ENCODE peak calls at places on chromosomes 3 and 15, in nine cellular contexts. C is kidney, J is breast epithelium, S is AG04449, H is astrocyte of the spinal cord, E is IMR-90, L is neural progenitor cell, X is MM.1S, Y is esophagus squamous epithelium. K is an unnamed sample.

GRCh38 chr3:15292765-15293522 is 39.4 kb downstream of the SH3BP5 start:
- DNase-seq in S (no peak), Y (no peak), H (peak; percentile 46), X (no peak), L (no peak), J (no peak), E (peak; percentile 44), C (peak; percentile 92), K (no peak)

GRCh38 chr15:34886134-34886533 is 83.4 kb downstream of the AQR start:
- DNase-seq in X (no peak), H (peak; percentile 23), L (no peak), S (no peak), E (peak; percentile 58), J (no peak), C (no peak), Y (no peak), K (no peak)

GRCh38 chr3:151327571-151328198 is 1.7 kb downstream of the P2RY13 start:
- DNase-seq in S (no peak), J (no peak), X (no peak), L (no peak), C (no peak), H (peak; percentile 47), Y (no peak), E (peak; percentile 34), K (no peak)

GRCh38 chr3:87370007-87370406 is 93.6 kb upstream of the POU1F1 start:
- DNase-seq in Y (no peak), X (no peak), S (no peak), E (no peak), H (peak; percentile 11), L (no peak), J (no peak), C (no peak), K (no peak)

GRCh38 chr3:137970914-137971831 is 38.8 kb upstream of the CLDN18 start:
- DNase-seq in L (peak; percentile 88), J (peak; percentile 45), X (peak; percentile 53), E (peak; percentile 50), C (peak; percentile 84), H (peak; percentile 64), Y (no peak), S (no peak), K (peak; percentile 72)

GRCh38 chr3:121718205-121718846 is 31.2 kb downstream of the GOLGB1 start:
- DNase-seq in S (no peak), E (no peak), X (peak; percentile 81), Y (no peak), H (no peak), C (no peak), J (no peak), L (no peak), K (no peak)

GRCh38 chr3:112605285-112605684 is 35.7 kb downstream of the CCDC80 start:
- DNase-seq in H (peak; percentile 99), Y (no peak), L (no peak), X (no peak), E (peak; percentile 99), J (no peak), C (no peak), S (peak; percentile 97), K (no peak)

GRCh38 chr15:88835119-88835518 is 31.9 kb downstream of the ACAN start:
- DNase-seq in Y (no peak), X (no peak), S (no peak), H (no peak), E (peak; percentile 10), L (no peak), C (no peak), J (no peak), K (no peak)

DNA sequence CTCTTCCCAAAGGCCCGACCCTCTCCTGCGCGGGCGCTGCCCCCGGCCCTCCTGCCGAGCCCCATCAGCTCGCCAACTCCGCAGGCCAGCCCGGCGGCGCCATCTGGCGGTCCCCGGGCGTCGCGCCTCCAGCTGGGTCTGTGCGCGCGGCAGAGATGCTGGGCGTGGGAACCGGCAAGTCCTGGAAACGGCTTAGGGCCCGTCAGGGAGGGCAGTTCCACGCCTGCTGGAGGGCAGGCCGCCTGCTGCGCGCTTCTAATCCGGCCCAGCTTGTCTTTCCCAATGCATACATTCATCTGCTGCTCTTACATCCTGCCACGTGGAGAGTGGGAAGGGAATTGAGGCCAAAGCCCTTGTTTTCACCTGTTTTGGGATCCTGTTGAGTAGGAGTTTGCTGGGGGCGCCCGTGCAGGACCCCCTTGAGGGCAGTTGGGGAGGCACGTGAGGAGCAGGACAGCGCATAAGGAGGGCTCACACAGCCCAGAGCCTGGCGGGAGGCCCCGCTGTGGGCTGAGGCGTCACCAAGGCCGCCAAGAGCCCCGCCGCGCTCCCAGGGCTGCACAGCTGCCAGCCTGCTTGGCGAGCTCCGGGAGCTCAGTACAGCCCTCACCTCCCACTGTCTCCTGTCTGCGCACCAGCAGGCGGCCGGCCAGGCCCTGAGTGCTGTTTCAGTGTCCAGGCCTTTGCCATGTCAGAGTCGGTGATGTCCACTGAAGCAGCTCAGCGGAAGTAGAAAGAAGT is 165.6 kb downstream of the NSMCE3 start:
- DNase-seq in H (peak; percentile 85), L (peak; percentile 95), Y (no peak), J (peak; percentile 36), X (no peak), C (peak; percentile 88), E (peak; percentile 68), S (peak; percentile 28), K (peak; percentile 63)
- TF ChIP-seq CTCF in H (peak; percentile 88), L (peak; percentile 85), Y (peak; percentile 62), J (peak; percentile 42), X (no peak), C (peak; percentile 67), E (peak; percentile 93), S (peak; percentile 99), K (peak; percentile 93)

GRCh38 chr15:58477228-58477627 is 45.4 kb downstream of the LIPC start:
- DNase-seq in X (no peak), J (no peak), E (no peak), H (no peak), Y (no peak), L (no peak), C (no peak), S (no peak), K (no peak)

GRCh38 chr15:58476525-58477162 is 44.9 kb downstream of the LIPC start:
- DNase-seq in E (no peak), Y (no peak), S (no peak), X (no peak), L (no peak), H (no peak), J (no peak), C (no peak), K (no peak)

GRCh38 chr15:58483316-58483715 is 51.5 kb downstream of the LIPC start:
- DNase-seq in H (no peak), L (no peak), Y (no peak), C (no peak), E (no peak), S (no peak), X (no peak), J (no peak), K (no peak)

GRCh38 chr15:58478579-58478978 is 46.8 kb downstream of the LIPC start:
- DNase-seq in E (no peak), Y (no peak), C (no peak), S (no peak), J (no peak), H (no peak), L (no peak), X (no peak), K (no peak)

DNA sequence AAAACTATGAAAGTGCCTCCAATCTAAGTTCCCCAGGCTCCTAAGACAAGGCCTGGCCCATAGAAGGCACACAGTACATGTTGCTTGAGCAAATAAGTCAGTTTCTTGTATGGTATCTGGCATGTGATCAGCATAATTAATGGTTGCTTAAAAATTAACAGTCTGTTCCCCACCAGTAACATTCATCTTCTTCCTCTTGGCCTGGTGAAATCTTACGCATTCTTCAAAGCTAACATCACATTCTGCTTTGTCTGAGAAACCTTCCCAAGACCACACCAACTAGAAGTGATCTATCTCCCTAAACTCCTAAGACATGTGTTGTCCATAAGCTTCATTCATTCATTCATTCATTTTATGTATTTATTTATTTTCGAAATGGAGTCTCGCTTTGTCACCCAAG is 48.1 kb downstream of the LIPC start:
- DNase-seq in J (no peak), E (no peak), X (no peak), L (no peak), Y (no peak), H (no peak), S (no peak), C (no peak), K (no peak)
- TF ChIP-seq CTCF in J (no peak), E (no peak), X (no peak), L (no peak), Y (no peak), H (no peak), S (no peak), C (no peak), K (no peak)

GRCh38 chr3:156535798-156536197 is 19.1 kb downstream of the SSR3 start:
- DNase-seq in Y (no peak), J (no peak), E (no peak), S (no peak), L (no peak), X (no peak), H (peak; percentile 22), C (no peak), K (no peak)

GRCh38 chr3:156533205-156533604 is 21.7 kb downstream of the SSR3 start:
- DNase-seq in C (no peak), X (no peak), E (peak; percentile 72), L (no peak), Y (no peak), H (peak; percentile 48), J (no peak), S (no peak), K (no peak)

GRCh38 chr3:156536524-156537316 is 18.2 kb downstream of the SSR3 start:
- DNase-seq in C (no peak), J (no peak), E (peak; percentile 60), Y (no peak), S (no peak), L (no peak), H (peak; percentile 46), X (no peak), K (no peak)

GRCh38 chr3:156532730-156533129 is 22.2 kb downstream of the SSR3 start:
- DNase-seq in L (no peak), Y (no peak), S (no peak), E (no peak), J (no peak), C (no peak), X (no peak), H (peak; percentile 22), K (no peak)

GRCh38 chr3:156535162-156535627 is 19.7 kb downstream of the SSR3 start:
- DNase-seq in Y (no peak), S (peak; percentile 97), X (no peak), L (no peak), C (no peak), E (peak; percentile 100), H (peak; percentile 100), J (peak; percentile 86), K (peak; percentile 73)
- TF ChIP-seq CTCF in Y (no peak), S (peak; percentile 29), X (no peak), L (no peak), C (peak; percentile 20), E (peak; percentile 53), H (peak; percentile 20), J (peak; percentile 46), K (no peak)

GRCh38 chr3:55626284-55626675 is 139.2 kb upstream of the WNT5A start:
- DNase-seq in Y (no peak), E (no peak), S (no peak), H (no peak), C (no peak), X (no peak), J (no peak), L (no peak), K (no peak)

GRCh38 chr3:55623786-55624185 is 136.7 kb upstream of the WNT5A start:
- DNase-seq in J (no peak), H (no peak), X (no peak), C (no peak), E (peak; percentile 41), S (no peak), Y (no peak), L (no peak), K (no peak)

GRCh38 chr3:55622116-55622515 is 135.0 kb upstream of the WNT5A start:
- DNase-seq in C (no peak), S (no peak), X (no peak), H (peak; percentile 50), Y (no peak), J (no peak), L (no peak), E (peak; percentile 71), K (no peak)

GRCh38 chr3:55622733-55623132 is 135.6 kb upstream of the WNT5A start:
- DNase-seq in Y (no peak), E (peak; percentile 50), L (no peak), C (no peak), H (no peak), J (no peak), X (no peak), S (no peak), K (no peak)

GRCh38 chr3:55624238-55624637 is 137.1 kb upstream of the WNT5A start:
- DNase-seq in Y (no peak), X (no peak), E (peak; percentile 61), C (peak; percentile 24), S (no peak), H (peak; percentile 36), J (no peak), L (no peak), K (peak; percentile 55)
- TF ChIP-seq CTCF in Y (no peak), X (no peak), E (no peak), C (no peak), S (no peak), H (no peak), J (no peak), L (no peak), K (no peak)